ENCODE peak calls at places on chromosomes 16 and 17, in seven cellular contexts. C is psoas muscle, S is pancreas, P is left ventricle myocardium inferior, N is H7, Z is esophagus squamous epithelium, M is body of pancreas. Y is an unnamed sample.

GRCh38 chr17:78883533-78884131 is 19.4 kb downstream of the CEP295NL start:
- DNase-seq in C (peak; percentile 87), P (peak; percentile 78), N (peak; percentile 94), S (peak; percentile 64), M (peak; percentile 84), Z (no peak), Y (peak; percentile 94)

GRCh38 chr17:65664296-65664695 is 102.8 kb upstream of the AXIN2 start:
- DNase-seq in S (no peak), Z (no peak), N (no peak), M (no peak), C (no peak), P (no peak), Y (no peak)

GRCh38 chr17:37884516-37884915 is 39.7 kb upstream of the TBC1D3K start:
- DNase-seq in M (no peak), N (peak; percentile 9), P (no peak), Z (no peak), C (no peak), S (no peak), Y (no peak)

GRCh38 chr17:54085934-54086333 is 263.2 kb downstream of the KIF2B start:
- DNase-seq in Z (no peak), N (peak; percentile 7), S (peak; percentile 27), M (no peak), C (no peak), P (no peak), Y (no peak)

GRCh38 chr17:78401891-78402290 is 23.4 kb downstream of the PGS1 start:
- DNase-seq in P (no peak), C (no peak), S (no peak), M (no peak), N (no peak), Z (no peak), Y (no peak)

GRCh38 chr17:57935833-57936807 is 19.1 kb downstream of the CUEDC1 start:
- DNase-seq in M (peak; percentile 53), P (peak; percentile 81), N (peak; percentile 51), Z (no peak), C (peak; percentile 82), S (no peak), Y (no peak)

GRCh38 chr17:17387017-17387416 is 83.8 kb downstream of the NT5M start:
- DNase-seq in Z (no peak), S (no peak), M (peak; percentile 71), N (no peak), C (peak; percentile 39), P (no peak), Y (no peak)

GRCh38 chr17:9255838-9256237 is 234.5 kb downstream of the NTN1 start:
- DNase-seq in M (no peak), Z (no peak), P (no peak), S (no peak), N (no peak), C (no peak), Y (no peak)

GRCh38 chr16:87740441-87740840 is 25.3 kb downstream of the KLHDC4 start:
- DNase-seq in N (no peak), C (no peak), Z (no peak), P (no peak), S (no peak), M (no peak), Y (no peak)

GRCh38 chr17:16415031-16415924 is at the start of gene TRPV2:
- DNase-seq in S (no peak), N (peak; percentile 87), Z (no peak), M (no peak), P (peak; percentile 56), C (peak; percentile 56), Y (no peak)

GRCh38 chr17:44084921-44085320 is 14.4 kb downstream of the G6PC3 start:
- DNase-seq in M (no peak), P (no peak), N (no peak), Z (no peak), C (no peak), S (no peak), Y (no peak)

GRCh38 chr17:82400830-82401229 is 17.3 kb upstream of the HEXD start:
- DNase-seq in Z (no peak), P (peak; percentile 47), N (peak; percentile 49), M (peak; percentile 56), S (no peak), C (no peak), Y (no peak)

GRCh38 chr16:73050115-73051099 is 2.5 kb upstream of the ZFHX3 start:
- DNase-seq in P (no peak), M (no peak), Z (no peak), C (no peak), N (no peak), S (no peak), Y (no peak)

GRCh38 chr16:79439866-79440265 is 160.7 kb downstream of the MAF start:
- DNase-seq in C (no peak), N (no peak), S (no peak), M (no peak), Z (no peak), P (no peak), Y (no peak)

DNA sequence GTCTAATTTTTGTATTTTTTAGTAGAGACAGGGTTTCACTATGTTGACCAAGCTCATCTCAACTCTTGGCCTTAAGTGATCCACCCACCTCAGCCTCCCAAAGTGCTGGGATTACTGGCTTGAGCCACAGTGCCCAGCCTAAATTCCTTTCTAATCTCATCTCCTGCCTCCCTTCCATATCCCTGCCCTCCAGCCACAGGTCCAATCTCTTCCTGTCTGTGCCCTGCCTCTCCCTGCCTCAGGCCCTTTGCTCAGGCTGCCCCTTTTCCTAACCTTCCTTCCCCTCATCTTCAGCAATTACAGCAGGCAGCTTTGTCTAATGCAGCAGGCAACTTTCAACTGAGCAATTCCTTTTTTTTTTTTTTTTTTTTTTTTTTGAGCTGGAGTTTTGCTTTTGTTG is 46.8 kb downstream of the CFAP20 start:
- DNase-seq in C (no peak), N (no peak), M (no peak), Z (no peak), P (no peak), S (no peak), Y (no peak)
- H3K36me3 ChIP-seq in C (no peaks in the 10 kb centered on the region), N (no peaks in the 10 kb centered on the region), M (no peaks in the 10 kb centered on the region), Z (no peaks in the 10 kb centered on the region), P (no peaks in the 10 kb centered on the region), S (no peaks in the 10 kb centered on the region), Y (no peaks in the 10 kb centered on the region)

GRCh38 chr16:68356919-68357286 is 46.1 kb downstream of the PRMT7 start:
- DNase-seq in N (no peak), P (no peak), S (no peak), M (no peak), C (no peak), Z (no peak), Y (no peak)

GRCh38 chr16:68357521-68357922 is 46.7 kb downstream of the PRMT7 start:
- DNase-seq in N (no peak), Z (no peak), C (no peak), P (no peak), S (no peak), M (no peak), Y (no peak)

GRCh38 chr16:68357923-68358322 is 47.1 kb downstream of the PRMT7 start:
- DNase-seq in P (no peak), Z (no peak), M (no peak), S (no peak), C (no peak), N (no peak), Y (no peak)

GRCh38 chr16:68355447-68356248 is 44.8 kb downstream of the PRMT7 start:
- DNase-seq in P (no peak), S (no peak), Z (no peak), M (no peak), N (peak; percentile 89), C (no peak), Y (no peak)

DNA sequence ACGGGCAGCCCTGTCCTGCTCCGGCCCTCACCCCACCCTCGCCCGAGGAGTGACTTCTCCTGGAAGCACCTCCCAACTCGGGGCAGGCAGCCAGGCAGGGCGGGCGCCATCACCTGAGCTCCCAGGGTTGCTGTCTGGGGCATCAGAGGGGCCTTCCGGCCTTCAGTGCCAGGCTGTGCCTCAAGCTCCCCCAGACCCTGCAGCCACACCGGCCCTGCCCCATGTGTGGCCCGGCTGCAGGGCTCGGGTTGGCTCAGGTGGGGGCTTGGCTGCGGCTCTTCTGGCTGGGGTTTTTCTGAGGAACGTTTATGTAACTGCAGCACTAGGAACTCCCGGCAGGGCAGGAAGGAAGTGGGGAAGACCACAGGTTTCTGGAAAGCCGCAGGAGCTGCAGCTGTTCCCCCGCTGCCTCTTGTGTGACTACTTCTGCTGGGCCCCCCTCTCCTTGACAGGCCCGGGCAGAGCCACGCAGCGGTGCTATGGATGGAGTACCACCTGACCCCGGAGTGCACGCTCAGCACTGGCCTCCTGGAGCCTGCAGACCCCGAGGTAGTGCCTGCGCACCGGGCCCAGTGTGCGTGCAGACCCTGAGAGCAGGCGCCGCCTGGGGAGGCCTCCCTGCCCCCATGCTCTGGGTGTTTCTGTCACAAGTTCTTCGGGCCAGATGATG is 45.6 kb downstream of the PRMT7 start:
- DNase-seq in C (no peak), S (no peak), M (peak; percentile 20), P (no peak), Z (no peak), N (peak; percentile 53), Y (no peak)
- H3K36me3 ChIP-seq in C (peaks cover 93% of the 10 kb centered on the region), S (peaks cover 16% of the 10 kb centered on the region), M (no peaks in the 10 kb centered on the region), P (peaks cover 82% of the 10 kb centered on the region), Z (peaks cover 83% of the 10 kb centered on the region), N (peaks cover 17% of the 10 kb centered on the region), Y (peaks cover 68% of the 10 kb centered on the region)

DNA sequence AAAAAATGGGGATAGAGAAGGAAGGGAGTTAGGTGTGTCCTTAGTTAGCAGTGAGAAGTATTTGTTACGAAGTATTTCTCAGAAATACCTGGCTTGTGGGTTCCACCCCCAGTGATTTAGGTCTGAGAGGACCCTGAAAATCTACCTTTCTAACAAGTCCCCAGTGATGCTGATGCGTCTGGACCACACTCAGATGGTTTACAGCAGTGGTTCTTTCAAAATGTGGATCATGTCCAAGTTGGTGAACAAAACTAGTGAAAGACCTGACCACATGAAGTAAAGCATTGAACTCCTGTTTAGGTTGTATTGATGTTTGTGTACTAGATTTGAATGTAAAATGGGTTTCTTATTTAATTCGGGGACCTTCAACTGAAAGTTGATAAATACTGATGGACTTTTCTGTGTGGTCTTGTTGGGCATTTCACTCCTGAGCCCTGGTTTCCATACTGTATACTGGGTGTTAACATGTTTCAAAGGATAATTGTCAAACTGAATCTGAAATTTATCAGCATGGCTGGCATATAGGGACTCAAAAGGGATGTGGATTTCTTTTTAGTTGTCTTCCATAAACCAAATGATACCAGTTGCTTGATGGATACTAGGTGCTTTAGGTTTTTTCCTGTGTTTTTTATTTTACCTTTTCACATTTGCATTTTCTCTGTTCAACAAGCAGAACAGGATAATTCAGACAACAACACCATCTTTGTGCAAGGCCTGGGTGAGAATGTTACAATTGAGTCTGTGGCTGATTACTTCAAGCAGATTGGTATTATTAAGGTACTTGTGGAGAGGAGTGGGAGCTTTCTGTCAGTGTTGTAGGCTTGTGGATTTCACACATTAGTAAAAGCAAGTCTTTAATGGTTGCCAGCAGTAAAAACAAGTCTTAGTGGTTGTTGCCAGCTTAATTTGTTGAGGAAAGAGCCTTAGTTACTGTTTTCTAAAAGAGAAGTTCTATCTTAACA is 8.8 kb downstream of the FUS start:
- DNase-seq in N (no peak), Z (no peak), C (no peak), S (no peak), P (no peak), M (no peak), Y (no peak)
- H3K36me3 ChIP-seq in N (peaks cover 86% of the 10 kb centered on the region), Z (peaks cover 100% of the 10 kb centered on the region), C (peaks cover 100% of the 10 kb centered on the region), S (peaks cover 83% of the 10 kb centered on the region), P (peaks cover 100% of the 10 kb centered on the region), M (peaks cover 27% of the 10 kb centered on the region), Y (peaks cover 99% of the 10 kb centered on the region)

DNA sequence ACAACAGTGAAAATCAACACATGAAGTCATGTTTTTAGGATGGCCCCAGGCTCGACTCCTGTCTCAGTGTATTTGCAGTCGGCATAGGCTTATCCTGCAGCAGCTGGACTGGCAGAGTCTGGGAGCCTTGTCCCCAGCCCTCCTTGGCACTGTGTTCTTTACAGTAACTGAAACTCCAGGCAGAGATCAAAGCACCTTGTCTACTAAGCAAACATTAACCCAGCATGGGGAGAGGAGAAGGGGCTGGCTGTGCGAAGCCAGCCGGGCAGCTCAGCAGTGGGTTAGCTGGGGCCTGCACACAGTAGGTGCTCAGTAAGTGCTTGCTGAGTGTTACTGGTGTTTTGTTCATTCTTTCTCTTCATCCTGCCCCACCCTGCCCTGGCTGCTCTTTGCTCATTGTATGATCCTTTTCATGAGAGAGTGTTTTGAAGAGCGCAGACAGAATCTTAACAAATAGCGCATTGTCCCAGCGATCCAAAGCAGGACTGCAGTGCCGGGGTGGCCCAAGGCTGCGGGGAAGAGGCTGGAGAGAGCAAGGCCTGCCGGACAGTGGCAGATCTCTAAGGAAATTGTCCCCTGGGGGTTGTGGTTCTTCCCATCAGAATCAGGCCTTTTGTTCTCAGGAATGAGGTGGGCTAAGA is 23.5 kb upstream of the ITGB4 start:
- DNase-seq in S (no peak), P (no peak), M (peak; percentile 76), N (no peak), Z (no peak), C (no peak), Y (no peak)
- H3K36me3 ChIP-seq in S (peaks cover 20% of the 10 kb centered on the region), P (peaks cover 44% of the 10 kb centered on the region), M (no peaks in the 10 kb centered on the region), N (peaks cover 25% of the 10 kb centered on the region), Z (peaks cover 71% of the 10 kb centered on the region), C (peaks cover 37% of the 10 kb centered on the region), Y (peaks cover 87% of the 10 kb centered on the region)